ENCODE peak calls at places on chromosomes 16 and 17, in nine cellular contexts. X is uterus; J is AG10803; P is SJCRH30; F is effector memory CD4-positive, alpha-beta T cell; A is gastrocnemius medialis; T is fibroblast of lung; U is dorsolateral prefrontal cortex; Z is suprapubic skin. C is an unnamed sample.

GRCh38 chr17:15981646-15982580 is 17.6 kb downstream of the ZSWIM7 start:
- DNase-seq in X (no peak), T (peak), U (no peak), P (no peak), Z (no peak), F (no peak), J (no peak), A (no peak), C (peak)

GRCh38 chr16:90011908-90012501 is 7.3 kb downstream of the DBNDD1 start:
- DNase-seq in Z (no peak), F (no peak), T (no peak), J (no peak), X (no peak), P (no peak), U (no peak), A (no peak), C (no peak)

GRCh38 chr17:74737299-74738050 is 419 bp downstream of the RAB37 start:
- DNase-seq in J (no peak), X (no peak), U (no peak), Z (no peak), F (no peak), T (no peak), P (peak), A (no peak), C (peak)

GRCh38 chr17:43907425-43907981 is at the start of gene MPP2:
- DNase-seq in J (peak), Z (peak), U (peak), A (peak), P (peak), X (peak), F (peak), T (peak), C (peak)

GRCh38 chr16:84270071-84270470 is 24.6 kb upstream of the WFDC1 start:
- DNase-seq in A (no peak), J (no peak), T (no peak), P (no peak), F (no peak), X (no peak), U (no peak), Z (no peak), C (no peak)

GRCh38 chr16:88005148-88005547 is 53.9 kb downstream of the BANP start:
- DNase-seq in A (no peak), P (peak), Z (no peak), X (no peak), T (no peak), F (no peak), U (no peak), J (no peak), C (no peak)

GRCh38 chr16:57994778-57995177 is 5.7 kb downstream of the ZNF319 start:
- DNase-seq in Z (no peak), U (no peak), J (peak), T (peak), P (peak), X (no peak), F (peak), A (no peak), C (peak)

GRCh38 chr16:3004319-3004718 is 8.4 kb upstream of the CLDN9 start:
- DNase-seq in F (no peak), U (no peak), T (no peak), J (no peak), Z (no peak), X (no peak), P (no peak), A (no peak), C (no peak)

GRCh38 chr17:34613064-34614019 is 34.0 kb downstream of the TMEM132E start:
- DNase-seq in U (no peak), A (no peak), T (no peak), X (peak), Z (no peak), F (no peak), P (no peak), J (no peak), C (no peak)

GRCh38 chr17:82013772-82014321 is 8.8 kb downstream of the CENPX start:
- DNase-seq in U (no peak), J (no peak), Z (no peak), T (no peak), X (no peak), P (no peak), A (no peak), F (no peak), C (no peak)

GRCh38 chr17:75430159-75430748 is 24.8 kb upstream of the GRB2 start:
- DNase-seq in J (peak), F (no peak), P (peak), A (no peak), T (no peak), Z (no peak), U (no peak), X (no peak), C (peak)

GRCh38 chr16:74999208-74999682 is 421 bp downstream of the ZNRF1 start:
- DNase-seq in A (no peak), T (no peak), F (peak), J (no peak), X (no peak), P (no peak), Z (peak), U (no peak), C (no peak)

GRCh38 chr17:57939797-57940196 is 15.4 kb downstream of the CUEDC1 start:
- DNase-seq in U (no peak), T (no peak), X (no peak), A (peak), P (no peak), J (no peak), F (no peak), Z (no peak), C (no peak)

GRCh38 chr17:5031365-5032082 is 3.7 kb downstream of the SLC52A1 start:
- DNase-seq in A (peak), P (peak), J (peak), F (peak), X (peak), T (peak), U (peak), Z (peak), C (peak)

GRCh38 chr16:27066655-27067054 is at the start of gene C16orf82:
- DNase-seq in U (no peak), F (no peak), Z (no peak), T (no peak), P (no peak), X (no peak), J (no peak), A (no peak), C (no peak)

GRCh38 chr16:62041401-62041800 is 5.2 kb upstream of the CDH8 start:
- DNase-seq in P (no peak), U (peak), Z (no peak), F (no peak), A (no peak), T (no peak), J (peak), X (no peak), C (peak)

GRCh38 chr17:55887531-55887930 is 136.7 kb downstream of the PCTP start:
- DNase-seq in J (no peak), U (no peak), A (no peak), F (no peak), P (no peak), X (no peak), T (no peak), Z (no peak), C (no peak)

GRCh38 chr17:72182256-72182890 is 61.6 kb downstream of the SOX9 start:
- DNase-seq in U (no peak), X (no peak), T (no peak), P (no peak), A (no peak), Z (no peak), J (no peak), F (no peak), C (no peak)

GRCh38 chr16:3161235-3162018 is 26.6 kb upstream of the OR1F1 start:
- DNase-seq in F (no peak), T (no peak), P (no peak), A (no peak), U (no peak), J (no peak), Z (no peak), X (no peak), C (no peak)

GRCh38 chr17:34306466-34306865 is 12.8 kb upstream of the CCL8 start:
- DNase-seq in P (peak), X (no peak), T (peak), U (no peak), F (no peak), Z (no peak), A (no peak), J (peak), C (peak)

GRCh38 chr16:83328936-83329335 is 478.8 kb upstream of the HSBP1 start:
- DNase-seq in P (no peak), Z (no peak), A (no peak), F (no peak), U (no peak), T (no peak), X (no peak), J (peak), C (no peak)

GRCh38 chr16:88713054-88713453 is 6.8 kb downstream of the CTU2 start:
- DNase-seq in J (no peak), Z (no peak), T (no peak), P (no peak), X (no peak), U (no peak), A (no peak), F (no peak), C (no peak)

GRCh38 chr16:48564544-48565444 is 45.2 kb downstream of the N4BP1 start:
- DNase-seq in T (no peak), Z (no peak), P (no peak), J (no peak), X (no peak), U (no peak), F (no peak), A (no peak), C (no peak)

GRCh38 chr17:60934723-60935122 is 257.1 kb downstream of the BCAS3 start:
- DNase-seq in F (no peak), P (no peak), J (no peak), U (no peak), A (no peak), X (no peak), T (no peak), Z (no peak), C (no peak)

GRCh38 chr17:6323626-6324356 is 111.1 kb downstream of the AIPL1 start:
- DNase-seq in A (no peak), U (no peak), T (no peak), X (peak), F (no peak), J (no peak), P (peak), Z (no peak), C (no peak)
- H3K4me3 ChIP-seq in A (no peak), U (no peak), T (no peak), X (no peak), F (no peak), J (no peak), P (no peak), Z (no peak), C (no peak)

DNA sequence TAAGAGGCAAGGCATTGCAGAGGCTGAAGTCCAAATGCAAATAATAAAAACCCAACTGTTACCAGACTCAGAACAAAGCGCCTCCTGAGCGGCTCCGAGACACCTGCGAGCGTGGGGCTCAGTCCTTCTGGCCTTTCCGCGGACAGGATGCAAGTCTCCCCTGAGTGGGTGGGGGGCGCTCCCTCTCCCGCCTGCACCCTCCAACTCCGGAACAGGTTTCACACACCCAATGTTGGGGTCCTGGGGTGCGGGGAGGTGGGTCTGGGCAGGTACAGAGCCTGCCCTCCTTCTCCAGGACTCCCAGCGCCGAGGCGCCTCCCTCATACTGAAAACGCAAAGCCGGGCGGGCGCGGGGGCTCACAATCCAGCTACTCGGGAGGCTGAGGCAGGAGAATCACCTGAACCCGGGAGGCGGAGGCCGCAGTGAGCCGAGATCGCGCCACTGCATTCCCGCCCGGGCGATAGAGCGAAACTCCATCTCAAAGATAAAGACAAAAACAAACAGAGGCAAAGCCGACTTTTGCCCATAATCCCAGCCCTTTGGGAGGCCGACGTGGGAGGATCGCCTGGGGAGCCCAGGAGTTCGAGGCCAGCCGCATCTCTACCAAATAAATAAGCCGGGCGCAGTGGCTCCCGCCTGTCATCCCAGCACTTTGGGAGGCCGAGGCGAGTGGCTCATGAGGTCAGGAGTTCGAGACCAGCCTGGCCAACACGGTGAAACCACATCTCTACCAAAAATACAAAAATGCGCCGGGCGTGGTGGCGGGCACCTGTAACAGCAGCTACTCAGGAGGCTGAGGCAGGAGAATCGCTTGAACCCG is 893 bp downstream of the GINS2 start:
- DNase-seq in J (no peak), U (no peak), A (no peak), X (no peak), F (no peak), Z (no peak), P (no peak), T (no peak), C (no peak)
- H3K4me3 ChIP-seq in J (peak), U (no peak), A (peak), X (peak), F (peak), Z (peak), P (peak), T (peak), C (peak)

DNA sequence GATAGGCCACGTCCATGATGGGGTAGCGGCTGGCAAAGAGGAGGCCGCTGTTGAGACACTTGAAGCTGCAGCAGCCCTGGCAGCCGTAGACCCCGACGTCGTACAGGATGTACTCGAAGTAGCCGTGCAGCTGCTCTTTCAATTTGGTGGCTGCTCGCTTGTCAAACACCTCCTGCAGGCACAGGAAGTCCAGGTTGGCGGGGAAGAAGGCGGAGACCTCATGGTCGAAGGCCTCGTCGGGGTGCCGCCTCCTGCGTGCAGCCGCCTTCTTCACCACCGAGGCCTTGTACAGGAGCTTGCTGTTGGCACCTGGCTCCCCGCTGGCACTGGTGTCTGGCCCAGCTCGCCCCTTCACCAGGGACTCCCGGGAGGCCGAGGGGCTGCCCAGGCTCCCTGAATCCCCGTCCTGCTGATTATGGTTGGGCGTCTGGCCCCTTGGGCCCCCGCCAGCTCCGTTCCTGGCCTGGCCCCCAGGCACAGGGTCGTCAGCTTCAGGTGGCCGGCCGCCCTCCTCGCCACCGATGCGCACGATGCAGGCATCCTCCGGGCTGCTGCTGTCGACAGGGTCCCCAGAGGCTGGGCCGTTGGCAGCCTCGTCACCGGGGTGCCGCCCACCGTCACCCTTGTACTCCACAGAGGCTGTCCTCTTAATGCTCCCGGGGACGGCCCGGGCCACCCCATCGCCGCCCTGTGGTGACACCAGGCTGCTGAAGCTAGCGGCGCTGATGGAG is 60.3 kb downstream of the PRMT7 start:
- DNase-seq in P (no peak), T (no peak), Z (no peak), F (no peak), A (no peak), X (no peak), U (no peak), J (no peak), C (no peak)
- H3K4me3 ChIP-seq in P (no peak), T (no peak), Z (no peak), F (no peak), A (no peak), X (no peak), U (no peak), J (no peak), C (no peak)

DNA sequence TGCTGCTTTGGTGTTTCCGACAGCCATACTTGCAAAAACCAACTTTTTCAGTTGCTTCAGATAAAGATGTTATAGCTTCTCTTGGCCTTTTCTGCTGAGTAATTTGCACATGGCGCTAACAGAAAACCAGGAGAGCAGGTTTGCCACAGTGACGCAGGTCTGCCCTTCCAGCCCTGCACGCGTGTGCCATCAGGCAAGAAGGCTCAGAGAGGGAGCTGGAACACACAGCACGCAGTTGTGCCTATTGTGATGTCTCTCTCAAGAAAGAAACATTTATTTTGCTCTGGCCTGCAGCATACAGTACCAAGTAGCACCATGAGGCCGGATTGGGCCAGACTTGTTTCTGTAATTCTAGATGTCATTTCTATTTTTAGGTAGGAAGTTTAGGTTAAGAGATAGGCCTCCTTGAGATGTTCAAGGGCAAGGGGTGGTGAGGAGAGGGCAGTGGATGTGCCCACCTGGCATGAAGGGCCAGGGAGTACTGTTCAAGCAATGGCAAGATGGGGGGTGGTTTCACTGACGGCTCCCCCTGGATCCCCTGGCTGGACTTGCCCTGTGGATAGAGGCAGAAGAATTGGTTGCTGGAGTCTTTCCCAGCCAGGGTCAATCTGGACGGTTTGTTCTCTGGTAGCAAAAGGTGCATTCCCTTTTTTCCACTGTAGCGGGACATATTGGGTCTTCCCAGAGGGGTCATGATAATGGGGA is 1.9 kb downstream of the CBX2 start:
- DNase-seq in X (no peak), P (no peak), Z (no peak), U (no peak), T (no peak), A (no peak), J (no peak), F (no peak), C (no peak)
- H3K4me3 ChIP-seq in X (no peak), P (no peak), Z (no peak), U (no peak), T (no peak), A (no peak), J (no peak), F (no peak), C (no peak)

DNA sequence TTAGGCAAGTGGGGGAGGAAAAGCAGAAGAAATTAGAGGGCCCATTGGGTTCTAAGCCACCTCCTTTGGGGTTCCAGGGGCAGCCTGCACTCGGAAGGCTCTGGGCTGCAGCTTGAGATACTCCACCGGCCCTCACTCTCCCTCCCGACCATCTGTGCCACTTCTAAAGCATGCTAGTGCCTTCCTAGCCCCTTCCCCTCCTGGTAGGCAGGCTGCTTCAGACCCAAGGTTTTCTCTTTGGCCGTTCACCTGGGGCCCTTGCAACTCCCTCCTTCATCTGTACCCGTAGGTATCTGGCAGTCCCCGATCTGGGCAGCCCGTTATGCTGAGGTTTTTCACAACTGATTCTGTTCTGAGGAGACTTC is 98.5 kb downstream of the RAB11FIP4 start:
- DNase-seq in P (no peak), F (no peak), X (no peak), A (no peak), J (no peak), U (no peak), T (no peak), Z (no peak), C (no peak)
- H3K4me3 ChIP-seq in P (no peak), F (no peak), X (no peak), A (no peak), J (no peak), U (no peak), T (no peak), Z (peak), C (no peak)